ENCODE peak calls at places on chromosome 6, in four cellular contexts. D is K562, E is H1, Y is HepG2. H is an unnamed sample.

GRCh38 chr6:15452182-15452941 is 206.5 kb downstream of the JARID2 start:
- DNase-seq in D (no peak), E (no peak), Y (no peak), H (no peak)

GRCh38 chr6:158849899-158850806 is 31.0 kb upstream of the EZR start:
- DNase-seq in D (peak; percentile 73), E (no peak), Y (peak; percentile 84), H (peak; percentile 97)

GRCh38 chr6:155372256-155372655 is 58.0 kb upstream of the TFB1M start:
- DNase-seq in D (no peak), E (no peak), Y (no peak), H (no peak)

GRCh38 chr6:125220712-125221111 is 67.1 kb downstream of the TPD52L1 start:
- DNase-seq in D (no peak), E (no peak), Y (no peak), H (no peak)

GRCh38 chr6:86609549-86610388 is 327.6 kb upstream of the HTR1E start:
- DNase-seq in D (no peak), E (no peak), Y (no peak), H (no peak)

GRCh38 chr6:113732384-113732966 is 124.7 kb upstream of the MARCKS start:
- DNase-seq in D (no peak), E (no peak), Y (peak; percentile 24), H (no peak)

GRCh38 chr6:19804362-19805145 is 32.6 kb upstream of the ID4 start:
- DNase-seq in D (peak; percentile 92), E (peak; percentile 82), Y (peak; percentile 95), H (peak; percentile 87)

GRCh38 chr6:52271852-52272460 is 12.6 kb downstream of the MCM3 start:
- DNase-seq in D (no peak), E (no peak), Y (peak; percentile 43), H (no peak)

GRCh38 chr6:78492351-78493010 is 374.9 kb upstream of the IRAK1BP1 start:
- DNase-seq in D (no peak), E (no peak), Y (no peak), H (no peak)

GRCh38 chr6:72350256-72350875 is 271.5 kb upstream of the KCNQ5 start:
- DNase-seq in D (no peak), E (no peak), Y (no peak), H (no peak)

GRCh38 chr6:15960740-15961629 is 167.9 kb upstream of the MYLIP start:
- DNase-seq in D (no peak), E (peak; percentile 13), Y (no peak), H (no peak)

GRCh38 chr6:24851086-24851485 is 52.4 kb upstream of the ARMH2 start:
- DNase-seq in D (no peak), E (no peak), Y (no peak), H (no peak)

GRCh38 chr6:158661156-158661555 is 11.3 kb downstream of the SYTL3 start:
- DNase-seq in D (no peak), E (no peak), Y (no peak), H (no peak)

GRCh38 chr6:53313784-53314382 is 34.9 kb downstream of the ELOVL5 start:
- DNase-seq in D (peak; percentile 74), E (no peak), Y (no peak), H (no peak)

GRCh38 chr6:106767271-106767670 is 137.9 kb downstream of the QRSL1 start:
- DNase-seq in D (no peak), E (no peak), Y (no peak), H (no peak)

GRCh38 chr6:18595774-18596528 is 208.8 kb downstream of the RNF144B start:
- DNase-seq in D (peak; percentile 64), E (peak; percentile 47), Y (peak; percentile 43), H (peak; percentile 46)

GRCh38 chr6:149450679-149451360 is 34.0 kb downstream of the ZC3H12D start:
- DNase-seq in D (no peak), E (no peak), Y (no peak), H (no peak)

DNA sequence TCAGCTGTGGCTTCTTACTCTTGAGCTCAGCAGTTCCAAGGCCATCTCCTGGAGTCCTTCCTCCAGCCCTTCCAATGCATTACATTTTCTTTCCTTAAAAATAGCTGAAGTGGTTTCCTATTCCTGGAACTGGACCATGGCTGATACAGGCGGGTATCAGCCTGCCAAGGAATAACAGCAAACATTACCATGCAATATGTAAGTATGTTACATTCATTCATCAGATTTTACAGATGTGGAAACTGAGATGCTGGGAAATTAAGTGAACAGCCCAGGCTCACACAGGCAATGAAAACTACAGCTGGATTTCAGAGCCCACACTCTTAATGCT is 100.4 kb downstream of the NRN1 start:
- DNase-seq in D (no peak), E (no peak), Y (no peak), H (no peak)
- TF ChIP-seq FOSL1 in D (no peak), E (no peak), Y (no peak), H (no peak)

GRCh38 chr6:84536914-84537638 is 227.3 kb downstream of the TBX18 start:
- DNase-seq in D (no peak), E (no peak), Y (no peak), H (no peak)
- H3K4me2 ChIP-seq in D (no peak overlapping the region), E (no peak overlapping the region), Y (no peak overlapping the region), H (no peak overlapping the region)

GRCh38 chr6:38320817-38321216 is 318.9 kb downstream of the BTBD9 start:
- DNase-seq in D (no peak), E (no peak), Y (no peak), H (no peak)

GRCh38 chr6:38316099-38316868 is 323.4 kb downstream of the BTBD9 start:
- DNase-seq in D (no peak), E (no peak), Y (no peak), H (no peak)

GRCh38 chr6:38322123-38322522 is 317.6 kb downstream of the BTBD9 start:
- DNase-seq in D (no peak), E (no peak), Y (no peak), H (no peak)

GRCh38 chr6:38319259-38320255 is 320.2 kb downstream of the BTBD9 start:
- DNase-seq in D (no peak), E (no peak), Y (no peak), H (no peak)
- TF ChIP-seq FOSL1 in D (no peak), E (no peak), Y (no peak), H (no peak)

GRCh38 chr6:127481081-127481480 is 21.9 kb upstream of the KIAA0408 start:
- DNase-seq in D (no peak), E (no peak), Y (no peak), H (no peak)

GRCh38 chr6:127484207-127484858 is 25.1 kb upstream of the KIAA0408 start:
- DNase-seq in D (no peak), E (no peak), Y (peak; percentile 73), H (no peak)

GRCh38 chr6:127483399-127484055 is 24.3 kb upstream of the KIAA0408 start:
- DNase-seq in D (no peak), E (peak; percentile 51), Y (no peak), H (no peak)

GRCh38 chr6:127482318-127482717 is 23.1 kb upstream of the KIAA0408 start:
- DNase-seq in D (no peak), E (no peak), Y (no peak), H (no peak)

GRCh38 chr6:127481628-127482027 is 22.4 kb upstream of the KIAA0408 start:
- DNase-seq in D (no peak), E (no peak), Y (no peak), H (no peak)
- H3K4me2 ChIP-seq in D (no peak overlapping the region), E (no peak overlapping the region), Y (no peak overlapping the region), H (peak overlapping the region; percentile 13)

H was measured in HCT116.